ENCODE peak calls at places on chromosomes 1 and 21, in five cellular contexts. One of them, this sample, is unnamed.
A peak's percentile ranks its signal among the peaks of the same experiment; 100 is the strongest.

GRCh38 chr1:38117444-38117887 is 70.9 kb upstream of the POU3F1 start:
- DNase-seq in left lung: no peak
- DNase-seq in suprapubic skin: no peak
- DNase-seq in CD4-positive, alpha-beta memory T cell: no peak
- DNase-seq in endodermal cell: no peak
- DNase-seq in this sample: no peak

GRCh38 chr1:208273386-208274021 is 29.3 kb upstream of the PLXNA2 start:
- DNase-seq in left lung: no peak
- DNase-seq in suprapubic skin: no peak
- DNase-seq in CD4-positive, alpha-beta memory T cell: no peak
- DNase-seq in endodermal cell: peak; percentile 35
- DNase-seq in this sample: no peak

GRCh38 chr1:57845041-57845440 is 421.2 kb upstream of the DAB1 start:
- DNase-seq in left lung: no peak
- DNase-seq in suprapubic skin: no peak
- DNase-seq in CD4-positive, alpha-beta memory T cell: no peak
- DNase-seq in endodermal cell: no peak
- DNase-seq in this sample: no peak

GRCh38 chr1:188128761-188129160 is 1300.0 kb downstream of the PLA2G4A start:
- DNase-seq in left lung: no peak
- DNase-seq in suprapubic skin: no peak
- DNase-seq in CD4-positive, alpha-beta memory T cell: no peak
- DNase-seq in endodermal cell: peak; percentile 44
- DNase-seq in this sample: no peak

GRCh38 chr1:4170953-4171352 is 270.9 kb upstream of the C1orf174 start:
- DNase-seq in left lung: no peak
- DNase-seq in suprapubic skin: peak; percentile 63
- DNase-seq in CD4-positive, alpha-beta memory T cell: no peak
- DNase-seq in endodermal cell: no peak
- DNase-seq in this sample: no peak

GRCh38 chr1:210816136-210816535 is 317.8 kb downstream of the KCNH1 start:
- DNase-seq in left lung: no peak
- DNase-seq in suprapubic skin: no peak
- DNase-seq in CD4-positive, alpha-beta memory T cell: no peak
- DNase-seq in endodermal cell: no peak
- DNase-seq in this sample: no peak

GRCh38 chr1:157209514-157209913 is 71.3 kb upstream of the ETV3 start:
- DNase-seq in left lung: no peak
- DNase-seq in suprapubic skin: no peak
- DNase-seq in CD4-positive, alpha-beta memory T cell: no peak
- DNase-seq in endodermal cell: peak; percentile 23
- DNase-seq in this sample: no peak

GRCh38 chr1:65946960-65947359 is 154.3 kb downstream of the PDE4B start:
- DNase-seq in left lung: no peak
- DNase-seq in suprapubic skin: no peak
- DNase-seq in CD4-positive, alpha-beta memory T cell: no peak
- DNase-seq in endodermal cell: no peak
- DNase-seq in this sample: no peak

GRCh38 chr1:86137458-86137857 is 19.1 kb downstream of the COL24A1 start:
- DNase-seq in left lung: no peak
- DNase-seq in suprapubic skin: no peak
- DNase-seq in CD4-positive, alpha-beta memory T cell: no peak
- DNase-seq in endodermal cell: no peak
- DNase-seq in this sample: no peak

DNA sequence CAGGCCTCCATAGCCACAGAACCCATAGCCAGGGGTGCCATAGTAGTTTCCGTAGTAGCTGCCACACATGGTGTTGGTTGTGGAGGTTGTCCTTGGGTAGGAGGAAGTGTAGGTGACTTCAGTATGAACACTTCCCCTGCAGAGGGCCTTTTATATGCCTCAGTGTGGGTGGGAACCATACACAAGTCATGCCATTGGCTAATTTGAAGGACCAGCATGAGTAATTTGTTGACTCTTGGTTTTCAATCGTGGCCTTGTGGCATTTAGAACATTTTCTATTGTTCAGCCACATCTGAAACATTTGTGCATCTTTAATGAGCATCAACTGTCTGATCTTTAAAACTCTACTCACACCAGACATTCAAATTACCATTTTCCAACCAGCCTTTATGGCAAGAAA is at the start of gene KRTAP6-1:
- DNase-seq in left lung: no peak
- DNase-seq in suprapubic skin: no peak
- DNase-seq in CD4-positive, alpha-beta memory T cell: no peak
- DNase-seq in endodermal cell: no peak
- DNase-seq in this sample: no peak
- H3K9me3 ChIP-seq in left lung: peaks cover 2% of the 10 kb centered on the region
- H3K9me3 ChIP-seq in suprapubic skin: no peaks in the 10 kb centered on the region
- H3K9me3 ChIP-seq in CD4-positive, alpha-beta memory T cell: no peaks in the 10 kb centered on the region
- H3K9me3 ChIP-seq in endodermal cell: no peaks in the 10 kb centered on the region
- H3K9me3 ChIP-seq in this sample: no peaks in the 10 kb centered on the region

GRCh38 chr1:33364578-33364945 is 43.7 kb upstream of the A3GALT2 start:
- DNase-seq in left lung: no peak
- DNase-seq in suprapubic skin: no peak
- DNase-seq in CD4-positive, alpha-beta memory T cell: no peak
- DNase-seq in endodermal cell: no peak
- DNase-seq in this sample: no peak

GRCh38 chr1:33365560-33365997 is 44.7 kb upstream of the A3GALT2 start:
- DNase-seq in left lung: no peak
- DNase-seq in suprapubic skin: peak; percentile 65
- DNase-seq in CD4-positive, alpha-beta memory T cell: no peak
- DNase-seq in endodermal cell: no peak
- DNase-seq in this sample: no peak

GRCh38 chr1:33361553-33362262 is 40.8 kb upstream of the A3GALT2 start:
- DNase-seq in left lung: no peak
- DNase-seq in suprapubic skin: peak; percentile 2
- DNase-seq in CD4-positive, alpha-beta memory T cell: no peak
- DNase-seq in endodermal cell: no peak
- DNase-seq in this sample: no peak

GRCh38 chr1:33360367-33360766 is 39.5 kb upstream of the A3GALT2 start:
- DNase-seq in left lung: no peak
- DNase-seq in suprapubic skin: no peak
- DNase-seq in CD4-positive, alpha-beta memory T cell: no peak
- DNase-seq in endodermal cell: no peak
- DNase-seq in this sample: no peak

GRCh38 chr1:33363470-33363861 is 42.6 kb upstream of the A3GALT2 start:
- DNase-seq in left lung: no peak
- DNase-seq in suprapubic skin: peak; percentile 21
- DNase-seq in CD4-positive, alpha-beta memory T cell: no peak
- DNase-seq in endodermal cell: no peak
- DNase-seq in this sample: no peak
- H3K4me3 ChIP-seq in left lung: no peak overlapping the region
- H3K4me3 ChIP-seq in suprapubic skin: no peak overlapping the region
- H3K4me3 ChIP-seq in CD4-positive, alpha-beta memory T cell: no peak overlapping the region
- H3K4me3 ChIP-seq in endodermal cell: peak overlapping the region; percentile 49
- H3K4me3 ChIP-seq in this sample: no peak overlapping the region

GRCh38 chr1:224739303-224739996 is 123.3 kb downstream of the CNIH3 start:
- DNase-seq in left lung: no peak
- DNase-seq in suprapubic skin: no peak
- DNase-seq in CD4-positive, alpha-beta memory T cell: no peak
- DNase-seq in endodermal cell: no peak
- DNase-seq in this sample: no peak
- H3K4me1 ChIP-seq in left lung: peaks cover 5% of the 10 kb centered on the region
- H3K4me1 ChIP-seq in suprapubic skin: peaks cover 30% of the 10 kb centered on the region
- H3K4me1 ChIP-seq in CD4-positive, alpha-beta memory T cell: peaks cover 9% of the 10 kb centered on the region
- H3K4me1 ChIP-seq in endodermal cell: no peaks in the 10 kb centered on the region
- H3K4me1 ChIP-seq in this sample: no peaks in the 10 kb centered on the region

DNA sequence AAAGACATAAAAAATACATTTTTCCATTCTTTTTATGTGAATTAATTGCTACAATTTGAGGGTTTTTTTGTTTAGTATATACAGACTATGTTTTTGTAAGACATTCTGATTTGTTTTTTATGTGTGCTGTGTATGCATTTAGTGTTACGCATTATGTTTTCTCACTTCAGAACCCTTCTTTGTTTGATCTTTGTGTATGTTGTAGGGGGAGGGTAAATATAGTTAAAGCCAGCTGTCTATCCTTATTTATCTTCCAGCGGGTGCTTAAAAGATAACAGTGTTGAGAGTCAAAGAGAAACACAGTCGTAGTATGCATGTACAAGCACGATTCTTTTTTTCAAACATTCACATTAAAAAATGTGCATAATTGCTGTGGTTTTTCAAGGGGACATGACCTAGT is 97.5 kb upstream of the KIAA1614 start:
- DNase-seq in left lung: no peak
- DNase-seq in suprapubic skin: no peak
- DNase-seq in CD4-positive, alpha-beta memory T cell: no peak
- DNase-seq in endodermal cell: no peak
- DNase-seq in this sample: no peak
- H3K9me3 ChIP-seq in left lung: no peaks in the 10 kb centered on the region
- H3K9me3 ChIP-seq in suprapubic skin: no peaks in the 10 kb centered on the region
- H3K9me3 ChIP-seq in CD4-positive, alpha-beta memory T cell: no peaks in the 10 kb centered on the region
- H3K9me3 ChIP-seq in endodermal cell: no peaks in the 10 kb centered on the region
- H3K9me3 ChIP-seq in this sample: no peaks in the 10 kb centered on the region

GRCh38 chr1:1005774-1006304 is 5.9 kb upstream of the HES4 start:
- DNase-seq in left lung: peak; percentile 19
- DNase-seq in suprapubic skin: peak; percentile 72
- DNase-seq in CD4-positive, alpha-beta memory T cell: no peak
- DNase-seq in endodermal cell: no peak
- DNase-seq in this sample: peak; percentile 16
- H3K4me3 ChIP-seq in left lung: no peak overlapping the region
- H3K4me3 ChIP-seq in suprapubic skin: no peak overlapping the region
- H3K4me3 ChIP-seq in CD4-positive, alpha-beta memory T cell: no peak overlapping the region
- H3K4me3 ChIP-seq in endodermal cell: no peak overlapping the region
- H3K4me3 ChIP-seq in this sample: no peak overlapping the region

GRCh38 chr1:15742339-15742801 is at the start of gene TMEM82:
- DNase-seq in left lung: no peak
- DNase-seq in suprapubic skin: no peak
- DNase-seq in CD4-positive, alpha-beta memory T cell: no peak
- DNase-seq in endodermal cell: peak; percentile 78
- DNase-seq in this sample: no peak
- H3K4me1 ChIP-seq in left lung: peaks cover 3% of the 10 kb centered on the region
- H3K4me1 ChIP-seq in suprapubic skin: peaks cover 11% of the 10 kb centered on the region
- H3K4me1 ChIP-seq in CD4-positive, alpha-beta memory T cell: peaks cover 7% of the 10 kb centered on the region
- H3K4me1 ChIP-seq in endodermal cell: no peaks in the 10 kb centered on the region
- H3K4me1 ChIP-seq in this sample: peaks cover 9% of the 10 kb centered on the region

GRCh38 chr21:23307065-23307464 is 2300.2 kb downstream of the MRPL39 start:
- DNase-seq in left lung: no peak
- DNase-seq in suprapubic skin: no peak
- DNase-seq in CD4-positive, alpha-beta memory T cell: no peak
- DNase-seq in endodermal cell: no peak
- DNase-seq in this sample: no peak
- H3K9me3 ChIP-seq in left lung: peaks cover 3% of the 10 kb centered on the region
- H3K9me3 ChIP-seq in suprapubic skin: no peaks in the 10 kb centered on the region
- H3K9me3 ChIP-seq in CD4-positive, alpha-beta memory T cell: no peaks in the 10 kb centered on the region
- H3K9me3 ChIP-seq in endodermal cell: no peaks in the 10 kb centered on the region
- H3K9me3 ChIP-seq in this sample: no peaks in the 10 kb centered on the region